ENCODE peak calls at places on chromosomes 4 and X, in five cellular contexts. L is WTC11, T is right atrium auricular region, J is MCF 10A, N is dorsolateral prefrontal cortex. P is an unnamed sample.

GRCh38 chr4:130322439-130322838 is 1226.5 kb downstream of the C4orf33 start:
- DNase-seq in L (no peak), T (no peak), J (no peak), N (no peak), P (no peak)

GRCh38 chrX:93874554-93874953 is 200.5 kb downstream of the FAM133A start:
- DNase-seq in L (peak; percentile 31), T (no peak), J (peak; percentile 64), N (no peak), P (no peak)

GRCh38 chrX:15929231-15929630 is 74.6 kb upstream of the AP1S2 start:
- DNase-seq in L (no peak), T (no peak), J (no peak), N (no peak), P (no peak)

GRCh38 chr4:108512615-108513505 is 107.5 kb upstream of the RPL34 start:
- DNase-seq in L (peak; percentile 51), T (no peak), J (no peak), N (no peak), P (no peak)

GRCh38 chrX:38163193-38163592 is 57.5 kb downstream of the SRPX start:
- DNase-seq in L (no peak), T (no peak), J (no peak), N (no peak), P (no peak)

GRCh38 chr4:123453006-123453685 is 56.6 kb downstream of the SPRY1 start:
- DNase-seq in L (no peak), T (no peak), J (no peak), N (no peak), P (no peak)

GRCh38 chr4:143405197-143405730 is 68.6 kb downstream of the GAB1 start:
- DNase-seq in L (no peak), T (no peak), J (no peak), N (no peak), P (no peak)

GRCh38 chr4:145619639-145619996 is 433 bp downstream of the MMAA start:
- DNase-seq in L (no peak), T (peak; percentile 65), J (peak; percentile 57), N (no peak), P (no peak)

GRCh38 chrX:154126101-154126500 is 17.9 kb upstream of the OPN1LW start:
- DNase-seq in L (no peak), T (no peak), J (no peak), N (no peak), P (no peak)

GRCh38 chr4:41360911-41361830 is 104.4 kb downstream of the UCHL1 start:
- DNase-seq in L (peak; percentile 36), T (peak; percentile 75), J (peak; percentile 62), N (peak; percentile 34), P (no peak)

DNA sequence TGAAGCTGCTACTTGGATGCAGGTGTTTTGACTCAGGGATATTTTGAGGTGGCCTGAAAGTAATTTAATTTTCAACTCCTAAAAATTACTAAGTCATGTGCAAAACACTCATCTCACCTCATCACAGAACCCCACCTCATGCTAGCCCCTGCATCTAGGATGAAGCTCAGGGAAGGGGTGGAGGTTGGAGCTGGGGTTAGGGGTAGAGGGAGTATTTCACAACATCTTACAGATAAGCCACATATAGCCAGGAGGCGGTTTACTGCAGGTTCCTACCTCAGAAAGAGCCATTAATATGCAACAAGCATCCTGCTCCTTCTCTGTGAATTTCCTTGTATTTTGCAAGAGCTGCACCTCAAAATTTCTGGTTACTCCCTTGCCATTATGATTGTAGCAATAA is 70.5 kb upstream of the TSPAN5 start:
- DNase-seq in L (no peak), T (no peak), J (no peak), N (no peak), P (no peak)
- TF ChIP-seq CTCF in L (no peak), T (no peak), J (no peak), N (no peak), P (no peak)

GRCh38 chrX:110216027-110216426 is 101.9 kb downstream of the AMMECR1 start:
- DNase-seq in L (no peak), T (no peak), J (no peak), N (no peak), P (no peak)

GRCh38 chrX:110214684-110215083 is 103.2 kb downstream of the AMMECR1 start:
- DNase-seq in L (no peak), T (no peak), J (no peak), N (no peak), P (no peak)

GRCh38 chrX:110213183-110213582 is 104.7 kb downstream of the AMMECR1 start:
- DNase-seq in L (no peak), T (no peak), J (no peak), N (no peak), P (no peak)

GRCh38 chrX:110212299-110212698 is 105.6 kb downstream of the AMMECR1 start:
- DNase-seq in L (no peak), T (no peak), J (peak; percentile 8), N (no peak), P (no peak)

DNA sequence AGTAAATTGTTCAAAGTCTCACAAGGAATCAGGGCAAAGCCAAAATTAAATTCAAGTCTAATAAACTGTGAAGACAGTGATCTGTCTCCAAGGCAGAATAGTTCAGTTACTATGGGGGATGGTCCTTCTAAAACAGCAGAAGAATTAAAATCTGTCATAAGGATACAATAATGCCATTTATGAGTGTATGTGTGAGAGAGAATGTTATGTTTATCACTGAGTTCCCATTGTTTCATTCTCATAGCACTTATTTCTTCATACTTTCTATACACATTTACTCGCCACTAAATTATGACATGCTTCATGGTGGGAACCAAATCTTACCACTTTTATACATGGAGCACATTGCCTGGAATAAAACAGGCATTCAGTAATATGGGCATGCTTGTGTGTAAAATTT is 102.5 kb downstream of the AMMECR1 start:
- DNase-seq in L (no peak), T (no peak), J (no peak), N (no peak), P (no peak)
- TF ChIP-seq CTCF in L (no peak), T (no peak), J (no peak), N (no peak), P (no peak)

GRCh38 chrX:27619459-27619858 is 29.3 kb downstream of the DCAF8L2 start:
- DNase-seq in L (no peak), T (no peak), J (no peak), N (no peak), P (no peak)

GRCh38 chrX:27622883-27623282 is 32.7 kb downstream of the DCAF8L2 start:
- DNase-seq in L (no peak), T (no peak), J (no peak), N (no peak), P (no peak)

GRCh38 chrX:27619975-27620374 is 29.8 kb downstream of the DCAF8L2 start:
- DNase-seq in L (no peak), T (no peak), J (peak; percentile 47), N (no peak), P (no peak)
- TF ChIP-seq CTCF in L (no peak), T (peak; percentile 26), J (peak; percentile 42), N (no peak), P (peak; percentile 49)

GRCh38 chrX:74461384-74461783 is 40.1 kb downstream of the SLC16A2 start:
- DNase-seq in L (no peak), T (no peak), J (no peak), N (no peak), P (no peak)

GRCh38 chrX:74453178-74453577 is 31.9 kb downstream of the SLC16A2 start:
- DNase-seq in L (no peak), T (no peak), J (peak; percentile 27), N (no peak), P (no peak)

GRCh38 chrX:74464722-74465121 is 43.4 kb downstream of the SLC16A2 start:
- DNase-seq in L (no peak), T (no peak), J (no peak), N (no peak), P (no peak)

DNA sequence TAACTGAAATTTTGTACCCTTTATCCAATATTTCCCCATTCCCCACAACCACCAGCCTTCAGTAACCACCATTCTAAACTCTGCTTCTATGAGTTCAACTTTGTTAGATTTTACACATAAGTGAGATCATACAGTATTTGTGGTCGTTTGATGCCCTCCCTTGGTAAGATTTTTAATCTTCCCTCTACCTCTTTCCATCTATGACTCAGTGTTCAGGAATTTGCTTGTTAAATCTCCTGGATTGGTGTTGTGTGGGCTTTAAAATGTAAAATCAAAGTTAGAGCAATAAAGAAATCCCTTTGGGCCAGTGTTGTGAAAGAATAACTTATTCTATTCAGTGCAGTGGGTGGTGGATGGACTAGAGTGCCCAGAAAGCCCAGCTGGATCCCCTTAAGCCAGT is 37.4 kb downstream of the SLC16A2 start:
- DNase-seq in L (no peak), T (no peak), J (peak; percentile 74), N (no peak), P (no peak)
- TF ChIP-seq CTCF in L (no peak), T (no peak), J (peak; percentile 19), N (no peak), P (peak; percentile 23)

GRCh38 chrX:108020631-108021030 is 24.2 kb upstream of the VSIG1 start:
- DNase-seq in L (no peak), T (no peak), J (peak; percentile 44), N (no peak), P (no peak)
- TF ChIP-seq CTCF in L (peak; percentile 15), T (peak; percentile 52), J (peak; percentile 54), N (no peak), P (peak; percentile 49)

P was measured in osteocyte.